ENCODE peak calls at places on chromosomes 5 and 9, in four cellular contexts. One of them, this sample, is unnamed.

GRCh38 chr9:33017283-33018041 is 7.6 kb upstream of the DNAJA1 start:
- DNase-seq in A549: no peak
- DNase-seq in breast epithelium: no peak
- DNase-seq in heart right ventricle: no peak
- DNase-seq in this sample: no peak

GRCh38 chr9:14056235-14056930 is 257.6 kb downstream of the NFIB start:
- DNase-seq in breast epithelium: no peak
- DNase-seq in A549: no peak
- DNase-seq in heart right ventricle: no peak
- DNase-seq in this sample: no peak

GRCh38 chr5:179194201-179194910 is 134.2 kb downstream of the ZNF354C start:
- DNase-seq in heart right ventricle: no peak
- DNase-seq in A549: no peak
- DNase-seq in breast epithelium: no peak
- DNase-seq in this sample: no peak

GRCh38 chr5:60668715-60669304 is 31.2 kb downstream of the DEPDC1B start:
- DNase-seq in breast epithelium: no peak
- DNase-seq in A549: peak; percentile 43
- DNase-seq in heart right ventricle: no peak
- DNase-seq in this sample: no peak

GRCh38 chr5:14581891-14582796 is 552 bp downstream of the OTULINL start:
- DNase-seq in A549: peak; percentile 73
- DNase-seq in heart right ventricle: peak; percentile 58
- DNase-seq in breast epithelium: peak; percentile 32
- DNase-seq in this sample: peak; percentile 64

GRCh38 chr5:42495908-42496307 is 72.7 kb downstream of the GHR start:
- DNase-seq in heart right ventricle: no peak
- DNase-seq in A549: no peak
- DNase-seq in breast epithelium: no peak
- DNase-seq in this sample: no peak

GRCh38 chr9:27453860-27454553 is 70.1 kb upstream of the IFNK start:
- DNase-seq in breast epithelium: no peak
- DNase-seq in heart right ventricle: no peak
- DNase-seq in A549: no peak
- DNase-seq in this sample: no peak

GRCh38 chr5:179836225-179837019 is 15.7 kb downstream of the SQSTM1 start:
- DNase-seq in A549: no peak
- DNase-seq in breast epithelium: no peak
- DNase-seq in heart right ventricle: no peak
- DNase-seq in this sample: no peak

GRCh38 chr9:100690438-100690837 is 112.6 kb downstream of the CAVIN4 start:
- DNase-seq in A549: no peak
- DNase-seq in heart right ventricle: no peak
- DNase-seq in breast epithelium: no peak
- DNase-seq in this sample: no peak

GRCh38 chr5:172429201-172429940 is 25.0 kb downstream of the SH3PXD2B start:
- DNase-seq in A549: no peak
- DNase-seq in breast epithelium: peak; percentile 57
- DNase-seq in heart right ventricle: no peak
- DNase-seq in this sample: no peak

GRCh38 chr5:28012538-28012937 is 974.2 kb upstream of the CDH9 start:
- DNase-seq in A549: peak; percentile 10
- DNase-seq in heart right ventricle: no peak
- DNase-seq in breast epithelium: no peak
- DNase-seq in this sample: no peak

GRCh38 chr9:114434878-114435311 is 47.1 kb upstream of the AKNA start:
- DNase-seq in A549: peak; percentile 47
- DNase-seq in heart right ventricle: no peak
- DNase-seq in breast epithelium: no peak
- DNase-seq in this sample: no peak

GRCh38 chr5:69024241-69024651 is 69.6 kb upstream of the SLC30A5 start:
- DNase-seq in heart right ventricle: no peak
- DNase-seq in breast epithelium: no peak
- DNase-seq in A549: peak; percentile 69
- DNase-seq in this sample: no peak

GRCh38 chr9:73039253-73039915 is 86.5 kb upstream of the ALDH1A1 start:
- DNase-seq in A549: no peak
- DNase-seq in breast epithelium: peak; percentile 57
- DNase-seq in heart right ventricle: no peak
- DNase-seq in this sample: no peak

GRCh38 chr5:57495285-57495684 is 12.7 kb upstream of the ACTBL2 start:
- DNase-seq in breast epithelium: no peak
- DNase-seq in heart right ventricle: no peak
- DNase-seq in A549: no peak
- DNase-seq in this sample: no peak

GRCh38 chr9:71797266-71797665 is 29.0 kb upstream of the CEMIP2 start:
- DNase-seq in breast epithelium: no peak
- DNase-seq in A549: peak; percentile 11
- DNase-seq in heart right ventricle: no peak
- DNase-seq in this sample: no peak

GRCh38 chr5:180633283-180634177 is 15.9 kb downstream of the FLT4 start:
- DNase-seq in breast epithelium: no peak
- DNase-seq in A549: no peak
- DNase-seq in heart right ventricle: no peak
- DNase-seq in this sample: no peak

GRCh38 chr9:7333714-7334113 is 465.9 kb downstream of the DMAC1 start:
- DNase-seq in breast epithelium: no peak
- DNase-seq in A549: no peak
- DNase-seq in heart right ventricle: no peak
- DNase-seq in this sample: no peak

GRCh38 chr5:176716320-176716719 is 69.0 kb downstream of the TSPAN17 start:
- DNase-seq in A549: peak; percentile 35
- DNase-seq in heart right ventricle: no peak
- DNase-seq in breast epithelium: no peak
- DNase-seq in this sample: no peak

GRCh38 chr5:115470921-115471320 is 73.7 kb downstream of the FEM1C start:
- DNase-seq in breast epithelium: no peak
- DNase-seq in heart right ventricle: no peak
- DNase-seq in A549: no peak
- DNase-seq in this sample: no peak

GRCh38 chr5:1827410-1828397 is 26.5 kb downstream of the NDUFS6 start:
- DNase-seq in heart right ventricle: no peak
- DNase-seq in A549: no peak
- DNase-seq in breast epithelium: no peak
- DNase-seq in this sample: no peak

GRCh38 chr5:139248826-139249453 is 44.6 kb upstream of the MATR3 start:
- DNase-seq in A549: no peak
- DNase-seq in heart right ventricle: no peak
- DNase-seq in breast epithelium: no peak
- DNase-seq in this sample: no peak

GRCh38 chr5:94403483-94403882 is 214.9 kb downstream of the KIAA0825 start:
- DNase-seq in heart right ventricle: no peak
- DNase-seq in A549: no peak
- DNase-seq in breast epithelium: no peak
- DNase-seq in this sample: no peak

GRCh38 chr5:180640301-180640764 is 9.1 kb downstream of the FLT4 start:
- DNase-seq in A549: no peak
- DNase-seq in heart right ventricle: no peak
- DNase-seq in breast epithelium: no peak
- DNase-seq in this sample: no peak

GRCh38 chr5:162282191-162282590 is 214.6 kb downstream of the GABRG2 start:
- DNase-seq in breast epithelium: no peak
- DNase-seq in heart right ventricle: no peak
- DNase-seq in A549: no peak
- DNase-seq in this sample: no peak

GRCh38 chr5:39019231-39019630 is 55.0 kb downstream of the RICTOR start:
- DNase-seq in A549: no peak
- DNase-seq in breast epithelium: no peak
- DNase-seq in heart right ventricle: no peak
- DNase-seq in this sample: no peak

GRCh38 chr5:1152771-1153282 is 41.0 kb upstream of the SLC12A7 start:
- DNase-seq in heart right ventricle: peak; percentile 4
- DNase-seq in breast epithelium: no peak
- DNase-seq in A549: no peak
- DNase-seq in this sample: no peak

GRCh38 chr9:137973829-137974416 is 96.3 kb downstream of the CACNA1B start:
- DNase-seq in breast epithelium: no peak
- DNase-seq in A549: no peak
- DNase-seq in heart right ventricle: no peak
- DNase-seq in this sample: no peak

DNA sequence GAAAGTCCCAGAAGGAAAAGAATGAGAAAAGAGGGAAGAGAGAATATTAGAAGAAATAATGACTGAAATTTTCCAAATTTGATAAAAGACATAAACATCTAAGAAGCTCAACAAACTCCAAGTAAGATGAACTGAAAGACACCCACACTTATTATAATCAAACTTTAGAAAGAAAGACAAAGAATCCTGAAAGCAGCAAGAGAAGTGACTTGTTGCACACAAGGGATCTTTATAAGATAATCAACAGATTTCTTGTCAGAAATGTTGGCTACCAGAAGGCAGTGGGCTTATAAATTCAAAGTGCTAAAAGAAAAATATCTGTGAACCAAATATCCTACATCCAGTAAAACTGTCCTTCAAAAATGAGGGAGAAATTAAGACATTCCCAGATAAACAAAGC is 49.0 kb upstream of the FNIP1 start:
- DNase-seq in heart right ventricle: no peak
- DNase-seq in A549: no peak
- DNase-seq in breast epithelium: no peak
- DNase-seq in this sample: no peak
- H3K9me3 ChIP-seq in heart right ventricle: peaks cover 50% of the 10 kb centered on the region
- H3K9me3 ChIP-seq in A549: peaks cover 29% of the 10 kb centered on the region
- H3K9me3 ChIP-seq in breast epithelium: peaks cover 13% of the 10 kb centered on the region
- H3K9me3 ChIP-seq in this sample: peaks cover 4% of the 10 kb centered on the region

GRCh38 chr5:141412853-141413539 is at the start of gene PCDHGA10:
- DNase-seq in breast epithelium: no peak
- DNase-seq in A549: no peak
- DNase-seq in heart right ventricle: no peak
- DNase-seq in this sample: no peak
- H3K9me3 ChIP-seq in breast epithelium: peaks cover 73% of the 10 kb centered on the region
- H3K9me3 ChIP-seq in A549: peaks cover 28% of the 10 kb centered on the region
- H3K9me3 ChIP-seq in heart right ventricle: peaks cover 100% of the 10 kb centered on the region
- H3K9me3 ChIP-seq in this sample: peaks cover 5% of the 10 kb centered on the region

GRCh38 chr9:96686638-96687335 is 31.7 kb upstream of the PRXL2C start:
- DNase-seq in breast epithelium: peak; percentile 62
- DNase-seq in heart right ventricle: peak; percentile 76
- DNase-seq in A549: peak; percentile 75
- DNase-seq in this sample: peak; percentile 68

GRCh38 chr9:96688215-96688614 is 33.1 kb upstream of the PRXL2C start:
- DNase-seq in breast epithelium: no peak
- DNase-seq in heart right ventricle: no peak
- DNase-seq in A549: no peak
- DNase-seq in this sample: no peak

GRCh38 chr9:96688745-96689464 is 33.8 kb upstream of the PRXL2C start:
- DNase-seq in A549: no peak
- DNase-seq in heart right ventricle: no peak
- DNase-seq in breast epithelium: no peak
- DNase-seq in this sample: no peak

DNA sequence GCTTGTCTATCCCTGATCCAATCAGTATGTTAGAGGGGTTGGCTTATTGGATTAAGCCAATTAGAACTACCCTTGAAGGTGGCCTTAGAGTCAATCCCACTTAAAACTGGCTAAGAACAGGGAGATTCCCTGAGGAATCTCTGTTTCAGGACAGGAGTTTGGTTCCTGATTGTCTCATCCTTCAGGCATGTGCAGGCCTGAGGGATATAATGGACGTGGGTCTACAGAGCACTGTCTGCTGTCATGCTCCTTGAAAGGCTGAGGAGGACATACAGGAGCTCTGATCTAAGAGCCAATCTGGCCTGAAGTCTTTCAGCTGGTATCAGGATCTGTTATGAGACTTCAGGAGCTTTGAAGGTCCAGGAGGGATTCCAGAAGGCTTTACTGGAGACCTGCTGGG is 36.2 kb upstream of the PRXL2C start:
- DNase-seq in heart right ventricle: no peak
- DNase-seq in A549: no peak
- DNase-seq in breast epithelium: no peak
- DNase-seq in this sample: no peak
- H3K9me3 ChIP-seq in heart right ventricle: peaks cover 34% of the 10 kb centered on the region
- H3K9me3 ChIP-seq in A549: peaks cover 37% of the 10 kb centered on the region
- H3K9me3 ChIP-seq in breast epithelium: peaks cover 26% of the 10 kb centered on the region
- H3K9me3 ChIP-seq in this sample: no peaks in the 10 kb centered on the region

DNA sequence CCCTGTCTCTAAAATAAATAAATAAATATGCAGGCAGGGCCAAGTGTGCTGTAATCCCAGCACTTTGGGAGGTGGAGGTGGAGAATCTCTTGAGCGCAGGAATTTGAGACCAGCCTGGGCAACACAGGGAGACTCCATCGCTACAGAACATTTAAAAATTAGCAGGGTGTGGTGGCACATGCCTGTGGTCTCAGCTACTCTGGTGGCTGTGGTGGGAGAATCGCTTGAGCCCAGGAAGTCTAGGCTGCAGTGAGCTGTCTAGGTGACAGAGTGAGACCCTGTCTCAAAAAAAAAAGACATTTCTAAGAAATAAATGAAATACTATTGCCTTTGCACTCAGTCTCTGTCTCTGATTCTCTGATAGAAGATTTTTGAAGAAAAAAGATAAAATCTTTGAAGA is 1.2 kb upstream of the PCDHGA10 start:
- DNase-seq in heart right ventricle: no peak
- DNase-seq in breast epithelium: no peak
- DNase-seq in A549: no peak
- DNase-seq in this sample: no peak
- H3K9me3 ChIP-seq in heart right ventricle: peaks cover 100% of the 10 kb centered on the region
- H3K9me3 ChIP-seq in breast epithelium: peaks cover 72% of the 10 kb centered on the region
- H3K9me3 ChIP-seq in A549: peaks cover 36% of the 10 kb centered on the region
- H3K9me3 ChIP-seq in this sample: peaks cover 5% of the 10 kb centered on the region

GRCh38 chr9:2169035-2169434 is 153.9 kb downstream of the SMARCA2 start:
- DNase-seq in A549: no peak
- DNase-seq in heart right ventricle: no peak
- DNase-seq in breast epithelium: no peak
- DNase-seq in this sample: no peak
- H3K9me3 ChIP-seq in A549: peaks cover 3% of the 10 kb centered on the region
- H3K9me3 ChIP-seq in heart right ventricle: no peaks in the 10 kb centered on the region
- H3K9me3 ChIP-seq in breast epithelium: no peaks in the 10 kb centered on the region
- H3K9me3 ChIP-seq in this sample: no peaks in the 10 kb centered on the region

GRCh38 chr5:141383345-141383744 is 803 bp downstream of the PCDHGA7 start:
- DNase-seq in breast epithelium: no peak
- DNase-seq in A549: no peak
- DNase-seq in heart right ventricle: no peak
- DNase-seq in this sample: no peak
- H3K9me3 ChIP-seq in breast epithelium: peaks cover 67% of the 10 kb centered on the region
- H3K9me3 ChIP-seq in A549: peaks cover 35% of the 10 kb centered on the region
- H3K9me3 ChIP-seq in heart right ventricle: peaks cover 97% of the 10 kb centered on the region
- H3K9me3 ChIP-seq in this sample: peaks cover 19% of the 10 kb centered on the region